ENCODE peak calls at places on chromosomes 16 and 17, in six cellular contexts. M, E, I, W, D and H are unnamed samples.

GRCh38 chr16:31636433-31636832 is 108.7 kb downstream of the AHSP start:
- DNase-seq in M (no peak), E (no peak), I (no peak), W (no peak), D (no peak), H (no peak)

GRCh38 chr16:17768257-17768656 is 297.5 kb upstream of the XYLT1 start:
- DNase-seq in M (no peak), E (no peak), I (no peak), W (no peak), D (peak; percentile 62), H (peak; percentile 93)

GRCh38 chr17:34366529-34367107 is 3.6 kb upstream of the CCL1 start:
- DNase-seq in M (no peak), E (no peak), I (no peak), W (no peak), D (no peak), H (no peak)

GRCh38 chr17:79465011-79466006 is 145.5 kb downstream of the RBFOX3 start:
- DNase-seq in M (no peak), E (no peak), I (no peak), W (no peak), D (no peak), H (no peak)

GRCh38 chr16:1825864-1826690 is 548 bp downstream of the HAGH start:
- DNase-seq in M (no peak), E (peak; percentile 63), I (no peak), W (peak; percentile 67), D (peak; percentile 48), H (no peak)

GRCh38 chr17:7652659-7653343 is 2.1 kb downstream of the ATP1B2 start:
- DNase-seq in M (no peak), E (no peak), I (no peak), W (no peak), D (no peak), H (no peak)

GRCh38 chr16:56202036-56202435 is 10.7 kb downstream of the GNAO1 start:
- DNase-seq in M (peak; percentile 62), E (no peak), I (no peak), W (peak; percentile 24), D (no peak), H (no peak)

GRCh38 chr17:61481421-61481820 is 29.2 kb downstream of the TBX4 start:
- DNase-seq in M (no peak), E (no peak), I (no peak), W (no peak), D (no peak), H (no peak)

GRCh38 chr17:49523706-49524472 is 28.8 kb downstream of the NGFR start:
- DNase-seq in M (peak; percentile 44), E (no peak), I (no peak), W (no peak), D (no peak), H (peak; percentile 94)

GRCh38 chr17:50586421-50587247 is 26.1 kb downstream of the CACNA1G start:
- DNase-seq in M (no peak), E (no peak), I (no peak), W (no peak), D (no peak), H (no peak)

GRCh38 chr16:67372664-67373063 is 20.6 kb downstream of the TPPP3 start:
- DNase-seq in M (no peak), E (no peak), I (no peak), W (no peak), D (peak; percentile 36), H (peak; percentile 13)

GRCh38 chr17:13871261-13871660 is 198.0 kb upstream of the COX10 start:
- DNase-seq in M (no peak), E (no peak), I (no peak), W (no peak), D (no peak), H (no peak)

GRCh38 chr17:28745052-28745776 is 1.4 kb downstream of the TRAF4 start:
- DNase-seq in M (no peak), E (peak; percentile 67), I (peak; percentile 58), W (peak; percentile 40), D (peak; percentile 47), H (no peak)

GRCh38 chr16:79776243-79776884 is 175.8 kb upstream of the MAF start:
- DNase-seq in M (no peak), E (peak; percentile 33), I (no peak), W (no peak), D (no peak), H (no peak)

GRCh38 chr16:9212621-9213020 is 121.2 kb downstream of the HAPSTR1 start:
- DNase-seq in M (no peak), E (no peak), I (no peak), W (no peak), D (no peak), H (no peak)

GRCh38 chr17:35612924-35613521 is 25.9 kb downstream of the AP2B1 start:
- DNase-seq in M (peak; percentile 51), E (peak; percentile 35), I (no peak), W (peak; percentile 34), D (peak; percentile 65), H (peak; percentile 22)

GRCh38 chr17:70332811-70333210 is 163.5 kb downstream of the KCNJ2 start:
- DNase-seq in M (no peak), E (no peak), I (no peak), W (no peak), D (no peak), H (no peak)

GRCh38 chr16:80656731-80657150 is 115.9 kb downstream of the DYNLRB2 start:
- DNase-seq in M (no peak), E (no peak), I (no peak), W (peak; percentile 30), D (no peak), H (no peak)

GRCh38 chr17:11300201-11300600 is 59.2 kb downstream of the SHISA6 start:
- DNase-seq in M (no peak), E (no peak), I (no peak), W (no peak), D (no peak), H (no peak)

GRCh38 chr17:83100220-83100852 is 20.9 kb downstream of the METRNL start:
- DNase-seq in M (no peak), E (peak; percentile 39), I (no peak), W (no peak), D (no peak), H (no peak)

GRCh38 chr17:83098241-83099085 is 19.1 kb downstream of the METRNL start:
- DNase-seq in M (no peak), E (no peak), I (no peak), W (no peak), D (no peak), H (no peak)

GRCh38 chr17:83097831-83098230 is 18.4 kb downstream of the METRNL start:
- DNase-seq in M (no peak), E (no peak), I (no peak), W (no peak), D (no peak), H (no peak)

GRCh38 chr17:83099570-83100181 is 20.3 kb downstream of the METRNL start:
- DNase-seq in M (no peak), E (peak; percentile 33), I (no peak), W (no peak), D (no peak), H (no peak)

DNA sequence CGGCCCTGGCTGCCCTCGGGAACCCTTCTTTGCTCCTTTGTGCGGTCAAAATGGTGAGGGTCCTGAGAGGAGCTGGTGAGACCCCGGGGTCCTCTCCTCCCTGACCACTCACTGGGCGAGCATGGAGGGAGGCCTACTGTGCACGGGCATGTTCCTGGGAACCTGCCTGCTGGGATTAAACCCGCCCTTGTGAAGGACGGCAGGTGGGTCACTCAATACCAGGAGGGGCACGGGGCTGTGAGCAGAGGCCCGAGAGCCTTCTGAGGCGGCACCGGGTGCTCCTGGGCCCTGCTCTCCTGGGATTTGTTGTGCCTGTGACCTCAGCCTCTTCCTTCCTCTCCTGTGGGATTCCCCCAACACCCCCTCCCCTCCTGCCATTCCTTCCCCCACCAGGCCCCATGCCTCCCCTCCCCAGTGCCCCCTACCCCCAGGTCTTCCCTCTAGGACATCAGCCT is 19.7 kb downstream of the METRNL start:
- DNase-seq in M (no peak), E (no peak), I (no peak), W (no peak), D (no peak), H (no peak)
- H3K27ac ChIP-seq in M (no peak overlapping the region), E (no peak overlapping the region), I (peak overlapping the region; percentile 79), W (no peak overlapping the region), D (no peak overlapping the region), H (no peak overlapping the region)

GRCh38 chr16:25014500-25015147 is 545 bp downstream of the ARHGAP17 start:
- DNase-seq in M (peak; percentile 46), E (peak; percentile 47), I (peak; percentile 57), W (peak; percentile 23), D (peak; percentile 48), H (no peak)

GRCh38 chr16:25013049-25013448 is 2.1 kb downstream of the ARHGAP17 start:
- DNase-seq in M (no peak), E (no peak), I (no peak), W (no peak), D (no peak), H (no peak)

GRCh38 chr16:25011891-25012499 is 3.2 kb downstream of the ARHGAP17 start:
- DNase-seq in M (no peak), E (no peak), I (no peak), W (no peak), D (peak; percentile 51), H (no peak)

GRCh38 chr16:25012525-25012991 is 2.6 kb downstream of the ARHGAP17 start:
- DNase-seq in M (peak; percentile 80), E (peak; percentile 59), I (no peak), W (no peak), D (peak; percentile 76), H (peak; percentile 74)

DNA sequence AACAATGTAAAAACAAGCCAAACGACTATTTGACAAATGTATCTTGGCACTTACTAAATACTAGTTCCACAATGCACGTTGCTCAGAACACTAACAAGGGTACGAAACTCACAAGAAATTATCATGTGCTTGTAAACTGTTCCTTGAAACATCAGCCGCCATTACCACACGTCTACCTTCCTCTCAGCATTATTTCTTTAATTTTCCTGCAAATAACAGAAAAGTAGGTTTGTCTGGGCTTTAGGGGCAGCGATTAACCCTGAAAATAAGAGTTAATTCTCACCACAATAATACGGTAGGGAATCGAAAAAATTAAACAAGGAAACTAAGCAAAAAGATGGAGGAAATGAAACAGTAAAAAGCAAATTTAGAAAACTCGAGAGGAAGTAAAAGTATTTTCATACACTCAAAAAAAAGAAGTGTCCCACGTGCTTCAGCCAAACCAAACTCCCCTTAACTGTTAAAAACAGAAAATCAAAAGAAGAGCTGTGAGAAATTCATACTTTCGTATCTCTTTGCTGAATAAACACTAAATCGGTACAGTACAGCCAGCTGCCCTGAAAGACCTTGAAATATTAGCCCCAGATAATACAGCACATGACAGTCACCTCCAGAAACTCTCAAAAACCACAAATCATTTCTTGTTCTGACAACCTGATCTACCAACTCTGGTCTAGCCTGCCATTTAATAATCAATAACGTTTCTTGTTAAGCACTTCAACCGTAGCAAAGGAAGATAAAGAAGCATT is 1.2 kb downstream of the ARHGAP17 start:
- DNase-seq in M (no peak), E (no peak), I (no peak), W (no peak), D (no peak), H (no peak)
- TF ChIP-seq CTCF in M (no peak), E (no peak), I (no peak), W (no peak), D (no peak), H (no peak)

DNA sequence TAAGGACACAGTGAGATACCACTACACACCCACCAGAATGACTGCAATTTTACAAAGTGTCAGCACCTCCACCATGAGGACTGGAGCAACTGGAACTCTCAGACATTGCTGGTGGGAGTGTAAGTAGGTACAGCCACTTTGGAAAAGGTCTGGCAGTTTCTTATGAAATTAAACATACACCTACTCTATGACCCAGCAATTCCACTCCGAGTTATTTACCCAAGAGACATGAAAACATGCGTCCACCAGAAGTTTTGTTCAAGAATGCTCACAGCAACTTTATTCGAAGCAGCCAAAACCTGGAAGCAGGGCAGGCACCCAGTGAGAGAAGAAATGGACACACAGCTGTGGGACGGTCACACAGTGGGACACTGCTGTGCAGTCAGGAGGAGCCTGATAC is 384.0 kb downstream of the SOX9 start:
- DNase-seq in M (no peak), E (no peak), I (no peak), W (no peak), D (no peak), H (no peak)
- H3K4me1 ChIP-seq in M (peaks cover 24% of the 10 kb centered on the region), E (peaks cover 21% of the 10 kb centered on the region), I (no peaks in the 10 kb centered on the region), W (no peaks in the 10 kb centered on the region), D (peaks cover 16% of the 10 kb centered on the region), H (peaks cover 22% of the 10 kb centered on the region)

GRCh38 chr16:85882181-85882810 is 16.7 kb upstream of the IRF8 start:
- DNase-seq in M (no peak), E (no peak), I (no peak), W (no peak), D (no peak), H (no peak)
- H3K27ac ChIP-seq in M (no peak overlapping the region), E (no peak overlapping the region), I (no peak overlapping the region), W (no peak overlapping the region), D (no peak overlapping the region), H (no peak overlapping the region)